ENCODE peak calls at places on chromosomes 5 and 9, in five cellular contexts. F is EH, D is mammary epithelial cell, Y is posterior vena cava, H is T47D. C is an unnamed sample.

GRCh38 chr5:132263548-132264261 is 6.2 kb downstream of the PDLIM4 start:
- DNase-seq in D (peak; percentile 68), F (peak; percentile 93), H (no peak), Y (peak; percentile 94), C (no peak)

GRCh38 chr5:176553260-176554085 is 4.3 kb downstream of the CDHR2 start:
- DNase-seq in D (peak; percentile 98), Y (no peak), H (no peak), F (no peak), C (no peak)

GRCh38 chr5:64971538-64971937 is 202.8 kb downstream of the CWC27 start:
- DNase-seq in H (no peak), Y (no peak), F (peak; percentile 41), D (no peak), C (no peak)

GRCh38 chr5:88664630-88665029 is 218.4 kb downstream of the MEF2C start:
- DNase-seq in D (no peak), Y (no peak), F (no peak), H (no peak), C (no peak)

GRCh38 chr9:127182901-127183746 is 60.7 kb upstream of the ANGPTL2 start:
- DNase-seq in F (peak; percentile 16), H (no peak), Y (peak; percentile 76), D (no peak), C (peak; percentile 50)

GRCh38 chr9:131095666-131096489 is 453 bp upstream of the AIF1L start:
- DNase-seq in F (peak; percentile 11), D (no peak), Y (no peak), H (peak; percentile 78), C (no peak)

GRCh38 chr5:74579215-74579614 is 61.3 kb downstream of the ENC1 start:
- DNase-seq in F (no peak), D (peak; percentile 90), Y (no peak), H (no peak), C (no peak)

GRCh38 chr9:123401879-123402513 is 46.0 kb downstream of the CRB2 start:
- DNase-seq in Y (no peak), D (peak; percentile 11), H (peak; percentile 73), F (peak; percentile 55), C (no peak)

GRCh38 chr9:75551866-75552265 is 338.6 kb upstream of the PCSK5 start:
- DNase-seq in H (no peak), Y (no peak), D (no peak), F (no peak), C (no peak)

GRCh38 chr5:177085985-177086917 is at the start of gene FGFR4:
- DNase-seq in D (peak; percentile 32), F (peak; percentile 66), H (peak; percentile 84), Y (no peak), C (peak; percentile 85)

GRCh38 chr9:132878695-132879064 is at the start of gene SPACA9:
- DNase-seq in Y (peak; percentile 93), D (peak; percentile 15), F (peak; percentile 63), H (peak; percentile 71), C (peak; percentile 87)

GRCh38 chr5:30849801-30850370 is 343.6 kb upstream of the CDH6 start:
- DNase-seq in H (no peak), D (no peak), Y (no peak), F (peak; percentile 1), C (no peak)

GRCh38 chr9:14591411-14591810 is 101.8 kb downstream of the ZDHHC21 start:
- DNase-seq in H (no peak), D (no peak), F (no peak), Y (no peak), C (no peak)

GRCh38 chr5:35890021-35890740 is 33.5 kb downstream of the IL7R start:
- DNase-seq in D (no peak), Y (no peak), H (peak; percentile 64), F (no peak), C (no peak)

GRCh38 chr5:124572973-124573372 is 173.5 kb downstream of the ZNF608 start:
- DNase-seq in F (no peak), Y (no peak), H (no peak), D (no peak), C (no peak)

GRCh38 chr9:132858756-132859155 is 19.3 kb downstream of the AK8 start:
- DNase-seq in D (no peak), F (no peak), H (peak; percentile 74), Y (no peak), C (no peak)

GRCh38 chr9:127915801-127916664 is 808 bp downstream of the ST6GALNAC4 start:
- DNase-seq in D (no peak), F (no peak), Y (no peak), H (no peak), C (no peak)

GRCh38 chr9:92564479-92564878 is 28.7 kb upstream of the ECM2 start:
- DNase-seq in F (peak; percentile 25), D (no peak), H (no peak), Y (no peak), C (no peak)

GRCh38 chr5:132819468-132819867 is 6.4 kb downstream of the SOWAHA start:
- DNase-seq in D (no peak), H (no peak), Y (no peak), F (no peak), C (no peak)

GRCh38 chr9:128470560-128470959 is 14.8 kb downstream of the ODF2 start:
- DNase-seq in Y (peak; percentile 82), D (no peak), F (peak; percentile 69), H (no peak), C (no peak)

GRCh38 chr5:14450055-14450524 is 131.5 kb upstream of the OTULINL start:
- DNase-seq in D (no peak), H (no peak), Y (peak; percentile 90), F (peak; percentile 98), C (no peak)

GRCh38 chr5:36363101-36363500 is 61.4 kb upstream of the RANBP3L start:
- DNase-seq in Y (no peak), H (peak; percentile 47), D (peak; percentile 44), F (peak; percentile 81), C (no peak)

GRCh38 chr5:75053286-75054109 is 1.1 kb upstream of the GCNT4 start:
- DNase-seq in D (peak; percentile 92), H (peak; percentile 61), Y (peak; percentile 90), F (peak; percentile 91), C (peak; percentile 83)

C was measured in upper lobe of right lung.